ENCODE peak calls at places on chromosomes 11 and 22, in four cellular contexts. Z is nephron progenitor cell, U is NCI-H1694 treated with DMSO at 0.1 percent for 48 hours, N is AG08396. G is an unnamed sample.

GRCh38 chr11:119751281-119752060 is 22.5 kb upstream of the NECTIN1 start:
- DNase-seq in N (no peak), U (no peak), Z (no peak), G (no peak)

GRCh38 chr11:133146697-133147306 is 385.5 kb downstream of the OPCML start:
- DNase-seq in Z (no peak), U (no peak), N (no peak), G (no peak)

GRCh38 chr11:124745270-124745834 is 5.6 kb downstream of the NRGN start:
- DNase-seq in U (no peak), Z (no peak), N (no peak), G (no peak)

GRCh38 chr11:128946646-128947045 is 4.0 kb upstream of the TP53AIP1 start:
- DNase-seq in Z (no peak), N (no peak), U (no peak), G (no peak)

GRCh38 chr11:70901951-70902521 is 350.3 kb downstream of the SHANK2 start:
- DNase-seq in Z (no peak), U (no peak), N (no peak), G (no peak)

GRCh38 chr22:19291580-19292261 is at the start of gene CLTCL1:
- DNase-seq in Z (peak), N (peak), U (peak), G (peak)

GRCh38 chr22:37062366-37062655 is 10.8 kb downstream of the KCTD17 start:
- DNase-seq in N (no peak), U (no peak), Z (no peak), G (no peak)

GRCh38 chr11:7348432-7349298 is 97.0 kb downstream of the SYT9 start:
- DNase-seq in N (no peak), Z (peak), U (no peak), G (no peak)

GRCh38 chr22:41524283-41524682 is 20.0 kb downstream of the POLR3H start:
- DNase-seq in U (no peak), Z (no peak), N (peak), G (no peak)

GRCh38 chr11:33387996-33388395 is 130.8 kb downstream of the HIPK3 start:
- DNase-seq in Z (no peak), U (no peak), N (no peak), G (no peak)

GRCh38 chr22:38423512-38424503 is 31.2 kb downstream of the KCNJ4 start:
- DNase-seq in N (no peak), Z (no peak), U (no peak), G (no peak)

GRCh38 chr11:119065369-119065768 is 2.2 kb upstream of the VPS11 start:
- DNase-seq in Z (no peak), U (no peak), N (peak), G (peak)

GRCh38 chr11:69307871-69308381 is 14.0 kb downstream of the MYEOV start:
- DNase-seq in N (no peak), Z (no peak), U (no peak), G (no peak)

GRCh38 chr11:69003866-69004311 is 9.2 kb downstream of the MRGPRF start:
- DNase-seq in N (no peak), Z (no peak), U (no peak), G (no peak)

GRCh38 chr11:113991718-113992458 is 17.0 kb downstream of the HTR3A start:
- DNase-seq in N (no peak), Z (no peak), U (no peak), G (no peak)

GRCh38 chr11:19594326-19594725 is 118.3 kb upstream of the NAV2 start:
- DNase-seq in U (no peak), N (no peak), Z (no peak), G (no peak)

GRCh38 chr11:117457031-117457785 is 129.6 kb downstream of the CEP164 start:
- DNase-seq in Z (no peak), U (no peak), N (no peak), G (no peak)

GRCh38 chr11:117194267-117194666 is 4.9 kb upstream of the TAGLN start:
- DNase-seq in Z (no peak), N (no peak), U (no peak), G (peak)